ENCODE peak calls at places on chromosomes 13 and 19, in four cellular contexts. Z is AG09309, Q is NCI-H2081, G is SK-N-DZ. V is an unnamed sample.

GRCh38 chr13:62167650-62168172 is 752.1 kb upstream of the PCDH20 start:
- DNase-seq in Q (no peak), Z (no peak), G (no peak), V (no peak)

GRCh38 chr19:45976180-45976579 is 2.5 kb upstream of the NOVA2 start:
- DNase-seq in Z (no peak), G (peak; percentile 28), Q (no peak), V (no peak)

GRCh38 chr19:11069451-11070009 is 19.7 kb upstream of the LDLR start:
- DNase-seq in G (no peak), Q (no peak), Z (no peak), V (no peak)

GRCh38 chr13:33199282-33199850 is 86.2 kb downstream of the STARD13 start:
- DNase-seq in G (no peak), Z (no peak), Q (no peak), V (no peak)

GRCh38 chr13:28047784-28048388 is 52.5 kb downstream of the FLT3 start:
- DNase-seq in Z (no peak), G (no peak), Q (no peak), V (no peak)

GRCh38 chr13:40399756-40400155 is 266.7 kb downstream of the FOXO1 start:
- DNase-seq in G (no peak), Q (no peak), Z (no peak), V (no peak)

GRCh38 chr19:54475706-54476105 is 2.6 kb upstream of the CDC42EP5 start:
- DNase-seq in Z (no peak), Q (no peak), G (no peak), V (no peak)

GRCh38 chr13:39105110-39105509 is 66.9 kb downstream of the NHLRC3 start:
- DNase-seq in G (peak; percentile 28), Z (no peak), Q (peak; percentile 48), V (no peak)

GRCh38 chr19:40621966-40622772 is 21.0 kb downstream of the LTBP4 start:
- DNase-seq in G (no peak), Z (no peak), Q (no peak), V (no peak)

GRCh38 chr19:2888739-2889224 is 11.9 kb upstream of the ZNF57 start:
- DNase-seq in Z (no peak), Q (no peak), G (no peak), V (no peak)

GRCh38 chr19:30046522-30046921 is 104.5 kb downstream of the URI1 start:
- DNase-seq in Q (no peak), Z (no peak), G (peak; percentile 17), V (no peak)

GRCh38 chr13:59211636-59212035 is 952.1 kb downstream of the DIAPH3 start:
- DNase-seq in Q (no peak), Z (no peak), G (peak; percentile 22), V (no peak)

GRCh38 chr13:110150384-110151091 is 156.4 kb downstream of the COL4A1 start:
- DNase-seq in Q (no peak), G (no peak), Z (no peak), V (no peak)

GRCh38 chr13:30792257-30793000 is 57.1 kb downstream of the ALOX5AP start:
- DNase-seq in Z (peak; percentile 85), Q (no peak), G (peak; percentile 31), V (peak; percentile 83)

GRCh38 chr19:15563325-15563794 is 51.7 kb upstream of the CYP4F8 start:
- DNase-seq in Z (no peak), Q (peak; percentile 9), G (no peak), V (no peak)

GRCh38 chr13:50589651-50590054 is 253.8 kb downstream of the DLEU7 start:
- DNase-seq in Z (peak; percentile 72), Q (no peak), G (no peak), V (peak; percentile 85)

GRCh38 chr19:40200352-40201099 is 9.3 kb downstream of the MAP3K10 start:
- DNase-seq in Z (no peak), G (no peak), Q (no peak), V (no peak)

GRCh38 chr19:2475018-2475701 is 767 bp upstream of the GADD45B start:
- DNase-seq in G (no peak), Q (no peak), Z (no peak), V (no peak)

GRCh38 chr13:42049454-42049780 is 969 bp downstream of the DGKH start:
- DNase-seq in Z (no peak), Q (no peak), G (no peak), V (no peak)

GRCh38 chr19:50686310-50687032 is 33.1 kb downstream of the SHANK1 start:
- DNase-seq in Z (no peak), Q (no peak), G (no peak), V (no peak)

GRCh38 chr19:48874309-48875135 is 2.3 kb downstream of the PPP1R15A start:
- DNase-seq in Q (no peak), Z (no peak), G (no peak), V (peak; percentile 33)

GRCh38 chr19:3387645-3388589 is 21.5 kb downstream of the NFIC start:
- DNase-seq in G (no peak), Q (peak; percentile 90), Z (no peak), V (no peak)

GRCh38 chr19:29417048-29417447 is 108.7 kb upstream of the VSTM2B start:
- DNase-seq in Q (no peak), G (no peak), Z (no peak), V (no peak)

GRCh38 chr13:28659611-28659970 is 661 bp downstream of the POMP start:
- DNase-seq in Z (no peak), G (no peak), Q (no peak), V (no peak)

GRCh38 chr13:94620286-94620896 is 18.7 kb downstream of the GPR180 start:
- DNase-seq in G (peak; percentile 32), Z (no peak), Q (peak; percentile 43), V (no peak)

GRCh38 chr19:37342753-37343152 is 28.1 kb upstream of the ZNF527 start:
- DNase-seq in Z (no peak), Q (no peak), G (no peak), V (no peak)

GRCh38 chr19:2084993-2085720 is 11.0 kb downstream of the MOB3A start:
- DNase-seq in Q (no peak), G (no peak), Z (no peak), V (no peak)

GRCh38 chr19:49499030-49499670 is 2.9 kb downstream of the RPS11 start:
- DNase-seq in Z (no peak), Q (no peak), G (no peak), V (no peak)

GRCh38 chr13:78460176-78460575 is 143.2 kb downstream of the POU4F1 start:
- DNase-seq in Z (no peak), Q (no peak), G (no peak), V (no peak)

GRCh38 chr13:40668335-40668734 is 1.9 kb upstream of the FOXO1 start:
- DNase-seq in Z (no peak), G (no peak), Q (no peak), V (no peak)

GRCh38 chr13:52862358-52863206 is 14.1 kb upstream of the PCDH8 start:
- DNase-seq in Q (peak; percentile 21), G (no peak), Z (no peak), V (no peak)

GRCh38 chr13:51175001-51175400 is 47.2 kb upstream of the FAM124A start:
- DNase-seq in G (no peak), Q (no peak), Z (no peak), V (no peak)

GRCh38 chr13:77574076-77574475 is 38.6 kb downstream of the SCEL start:
- DNase-seq in Z (no peak), G (no peak), Q (no peak), V (no peak)

GRCh38 chr13:105363747-105364177 is 1171.7 kb downstream of the EFNB2 start:
- DNase-seq in G (no peak), Z (no peak), Q (peak; percentile 61), V (no peak)

GRCh38 chr19:6674868-6675305 is 4.9 kb upstream of the TNFSF14 start:
- DNase-seq in G (no peak), Z (no peak), Q (no peak), V (peak; percentile 22)

GRCh38 chr19:28103916-28104315 is 1109.0 kb downstream of the UQCRFS1 start:
- DNase-seq in Q (no peak), G (no peak), Z (no peak), V (no peak)

GRCh38 chr19:5803752-5804515 is 933 bp upstream of the NRTN start:
- DNase-seq in Z (no peak), G (peak; percentile 87), Q (peak; percentile 92), V (peak; percentile 51)